ENCODE peak calls at places on chromosomes 11 and 22, in nine cellular contexts. One of them, this sample, is unnamed.

GRCh38 chr22:20552450-20552894 is 45.1 kb downstream of the MED15 start:
- DNase-seq in transverse colon: peak
- DNase-seq in A549: no peak
- DNase-seq in cardiac septum: peak
- DNase-seq in amygdala: peak
- DNase-seq in NCI-H1105: no peak
- DNase-seq in NCI-H1092: no peak
- DNase-seq in GM12864: no peak
- DNase-seq in effector memory CD4-positive, alpha-beta T cell: no peak
- DNase-seq in this sample: no peak

GRCh38 chr11:126716456-126717083 is 284.0 kb downstream of the KIRREL3 start:
- DNase-seq in transverse colon: peak
- DNase-seq in A549: peak
- DNase-seq in cardiac septum: peak
- DNase-seq in amygdala: peak
- DNase-seq in NCI-H1105: peak
- DNase-seq in NCI-H1092: peak
- DNase-seq in GM12864: no peak
- DNase-seq in effector memory CD4-positive, alpha-beta T cell: no peak
- DNase-seq in this sample: no peak

GRCh38 chr11:68040121-68040956 is 1.5 kb downstream of the TCIRG1 start:
- DNase-seq in transverse colon: peak
- DNase-seq in A549: peak
- DNase-seq in cardiac septum: peak
- DNase-seq in amygdala: no peak
- DNase-seq in NCI-H1105: no peak
- DNase-seq in NCI-H1092: no peak
- DNase-seq in GM12864: no peak
- DNase-seq in effector memory CD4-positive, alpha-beta T cell: no peak
- DNase-seq in this sample: peak

GRCh38 chr22:23775779-23776375 is 3.2 kb downstream of the MMP11 start:
- DNase-seq in transverse colon: no peak
- DNase-seq in A549: no peak
- DNase-seq in cardiac septum: no peak
- DNase-seq in amygdala: no peak
- DNase-seq in NCI-H1105: no peak
- DNase-seq in NCI-H1092: no peak
- DNase-seq in GM12864: no peak
- DNase-seq in effector memory CD4-positive, alpha-beta T cell: no peak
- DNase-seq in this sample: no peak

GRCh38 chr22:44024288-44024908 is at the start of gene PARVB:
- DNase-seq in transverse colon: peak
- DNase-seq in A549: no peak
- DNase-seq in cardiac septum: no peak
- DNase-seq in amygdala: no peak
- DNase-seq in NCI-H1105: no peak
- DNase-seq in NCI-H1092: no peak
- DNase-seq in GM12864: no peak
- DNase-seq in effector memory CD4-positive, alpha-beta T cell: no peak
- DNase-seq in this sample: no peak

GRCh38 chr11:111531687-111532364 is 8.7 kb upstream of the LAYN start:
- DNase-seq in transverse colon: no peak
- DNase-seq in A549: peak
- DNase-seq in cardiac septum: no peak
- DNase-seq in amygdala: no peak
- DNase-seq in NCI-H1105: no peak
- DNase-seq in NCI-H1092: no peak
- DNase-seq in GM12864: peak
- DNase-seq in effector memory CD4-positive, alpha-beta T cell: no peak
- DNase-seq in this sample: no peak

GRCh38 chr11:78365381-78365792 is 52.2 kb downstream of the GAB2 start:
- DNase-seq in transverse colon: no peak
- DNase-seq in A549: no peak
- DNase-seq in cardiac septum: no peak
- DNase-seq in amygdala: no peak
- DNase-seq in NCI-H1105: no peak
- DNase-seq in NCI-H1092: no peak
- DNase-seq in GM12864: no peak
- DNase-seq in effector memory CD4-positive, alpha-beta T cell: no peak
- DNase-seq in this sample: no peak

GRCh38 chr22:43945632-43946390 is 9.4 kb upstream of the SAMM50 start:
- DNase-seq in transverse colon: peak
- DNase-seq in A549: peak
- DNase-seq in cardiac septum: no peak
- DNase-seq in amygdala: peak
- DNase-seq in NCI-H1105: no peak
- DNase-seq in NCI-H1092: no peak
- DNase-seq in GM12864: no peak
- DNase-seq in effector memory CD4-positive, alpha-beta T cell: no peak
- DNase-seq in this sample: peak

GRCh38 chr11:1167751-1168231 is 10.0 kb downstream of the MUC5AC start:
- DNase-seq in transverse colon: no peak
- DNase-seq in A549: no peak
- DNase-seq in cardiac septum: no peak
- DNase-seq in amygdala: no peak
- DNase-seq in NCI-H1105: no peak
- DNase-seq in NCI-H1092: no peak
- DNase-seq in GM12864: no peak
- DNase-seq in effector memory CD4-positive, alpha-beta T cell: no peak
- DNase-seq in this sample: no peak

GRCh38 chr11:93249437-93250210 is 51.8 kb upstream of the SLC36A4 start:
- DNase-seq in transverse colon: no peak
- DNase-seq in A549: no peak
- DNase-seq in cardiac septum: no peak
- DNase-seq in amygdala: no peak
- DNase-seq in NCI-H1105: no peak
- DNase-seq in NCI-H1092: no peak
- DNase-seq in GM12864: no peak
- DNase-seq in effector memory CD4-positive, alpha-beta T cell: no peak
- DNase-seq in this sample: no peak

GRCh38 chr11:62713343-62713742 is 5.9 kb downstream of the GNG3 start:
- DNase-seq in transverse colon: peak
- DNase-seq in A549: peak
- DNase-seq in cardiac septum: no peak
- DNase-seq in amygdala: no peak
- DNase-seq in NCI-H1105: no peak
- DNase-seq in NCI-H1092: no peak
- DNase-seq in GM12864: no peak
- DNase-seq in effector memory CD4-positive, alpha-beta T cell: no peak
- DNase-seq in this sample: no peak

GRCh38 chr22:20000246-20001081 is 16.2 kb downstream of the ARVCF start:
- DNase-seq in transverse colon: no peak
- DNase-seq in A549: no peak
- DNase-seq in cardiac septum: no peak
- DNase-seq in amygdala: peak
- DNase-seq in NCI-H1105: no peak
- DNase-seq in NCI-H1092: no peak
- DNase-seq in GM12864: no peak
- DNase-seq in effector memory CD4-positive, alpha-beta T cell: no peak
- DNase-seq in this sample: no peak

GRCh38 chr11:102833731-102834130 is 9.7 kb downstream of the MMP3 start:
- DNase-seq in transverse colon: no peak
- DNase-seq in A549: no peak
- DNase-seq in cardiac septum: no peak
- DNase-seq in amygdala: no peak
- DNase-seq in NCI-H1105: no peak
- DNase-seq in NCI-H1092: no peak
- DNase-seq in GM12864: no peak
- DNase-seq in effector memory CD4-positive, alpha-beta T cell: no peak
- DNase-seq in this sample: no peak

GRCh38 chr11:76380161-76380976 is 563 bp downstream of the THAP12 start:
- DNase-seq in transverse colon: peak
- DNase-seq in A549: peak
- DNase-seq in cardiac septum: peak
- DNase-seq in amygdala: no peak
- DNase-seq in NCI-H1105: no peak
- DNase-seq in NCI-H1092: no peak
- DNase-seq in GM12864: no peak
- DNase-seq in effector memory CD4-positive, alpha-beta T cell: peak
- DNase-seq in this sample: peak

GRCh38 chr11:117473692-117474091 is 146.0 kb downstream of the CEP164 start:
- DNase-seq in transverse colon: no peak
- DNase-seq in A549: no peak
- DNase-seq in cardiac septum: no peak
- DNase-seq in amygdala: no peak
- DNase-seq in NCI-H1105: peak
- DNase-seq in NCI-H1092: peak
- DNase-seq in GM12864: no peak
- DNase-seq in effector memory CD4-positive, alpha-beta T cell: no peak
- DNase-seq in this sample: no peak

GRCh38 chr11:78037056-78037455 is 14.0 kb upstream of the KCTD14 start:
- DNase-seq in transverse colon: peak
- DNase-seq in A549: no peak
- DNase-seq in cardiac septum: no peak
- DNase-seq in amygdala: no peak
- DNase-seq in NCI-H1105: no peak
- DNase-seq in NCI-H1092: peak
- DNase-seq in GM12864: no peak
- DNase-seq in effector memory CD4-positive, alpha-beta T cell: no peak
- DNase-seq in this sample: no peak

GRCh38 chr22:30506507-30506968 is 1.0 kb upstream of the SEC14L4 start:
- DNase-seq in transverse colon: no peak
- DNase-seq in A549: no peak
- DNase-seq in cardiac septum: no peak
- DNase-seq in amygdala: no peak
- DNase-seq in NCI-H1105: no peak
- DNase-seq in NCI-H1092: no peak
- DNase-seq in GM12864: no peak
- DNase-seq in effector memory CD4-positive, alpha-beta T cell: no peak
- DNase-seq in this sample: no peak

GRCh38 chr11:2099523-2100316 is 39.5 kb downstream of the IGF2 start:
- DNase-seq in transverse colon: peak
- DNase-seq in A549: no peak
- DNase-seq in cardiac septum: peak
- DNase-seq in amygdala: no peak
- DNase-seq in NCI-H1105: peak
- DNase-seq in NCI-H1092: peak
- DNase-seq in GM12864: no peak
- DNase-seq in effector memory CD4-positive, alpha-beta T cell: no peak
- DNase-seq in this sample: no peak

GRCh38 chr11:119377961-119378667 is 3.4 kb downstream of the USP2 start:
- DNase-seq in transverse colon: no peak
- DNase-seq in A549: no peak
- DNase-seq in cardiac septum: no peak
- DNase-seq in amygdala: no peak
- DNase-seq in NCI-H1105: no peak
- DNase-seq in NCI-H1092: no peak
- DNase-seq in GM12864: no peak
- DNase-seq in effector memory CD4-positive, alpha-beta T cell: no peak
- DNase-seq in this sample: no peak

GRCh38 chr11:14449302-14449714 is 50.3 kb downstream of the COPB1 start:
- DNase-seq in transverse colon: no peak
- DNase-seq in A549: no peak
- DNase-seq in cardiac septum: no peak
- DNase-seq in amygdala: no peak
- DNase-seq in NCI-H1105: no peak
- DNase-seq in NCI-H1092: no peak
- DNase-seq in GM12864: no peak
- DNase-seq in effector memory CD4-positive, alpha-beta T cell: no peak
- DNase-seq in this sample: no peak

GRCh38 chr22:21457023-21457787 is 10.0 kb upstream of the TMEM191C start:
- DNase-seq in transverse colon: no peak
- DNase-seq in A549: peak
- DNase-seq in cardiac septum: no peak
- DNase-seq in amygdala: no peak
- DNase-seq in NCI-H1105: no peak
- DNase-seq in NCI-H1092: no peak
- DNase-seq in GM12864: no peak
- DNase-seq in effector memory CD4-positive, alpha-beta T cell: no peak
- DNase-seq in this sample: no peak

GRCh38 chr22:48428556-48429371 is 1398.9 kb downstream of the BRD1 start:
- DNase-seq in transverse colon: no peak
- DNase-seq in A549: no peak
- DNase-seq in cardiac septum: no peak
- DNase-seq in amygdala: no peak
- DNase-seq in NCI-H1105: no peak
- DNase-seq in NCI-H1092: no peak
- DNase-seq in GM12864: no peak
- DNase-seq in effector memory CD4-positive, alpha-beta T cell: no peak
- DNase-seq in this sample: no peak

GRCh38 chr11:44407211-44407996 is 97.5 kb upstream of the ALX4 start:
- DNase-seq in transverse colon: no peak
- DNase-seq in A549: no peak
- DNase-seq in cardiac septum: peak
- DNase-seq in amygdala: no peak
- DNase-seq in NCI-H1105: no peak
- DNase-seq in NCI-H1092: no peak
- DNase-seq in GM12864: no peak
- DNase-seq in effector memory CD4-positive, alpha-beta T cell: no peak
- DNase-seq in this sample: no peak

GRCh38 chr11:122691751-122692150 is 36.2 kb downstream of the UBASH3B start:
- DNase-seq in transverse colon: no peak
- DNase-seq in A549: no peak
- DNase-seq in cardiac septum: no peak
- DNase-seq in amygdala: no peak
- DNase-seq in NCI-H1105: no peak
- DNase-seq in NCI-H1092: no peak
- DNase-seq in GM12864: no peak
- DNase-seq in effector memory CD4-positive, alpha-beta T cell: no peak
- DNase-seq in this sample: no peak

GRCh38 chr11:79708319-79708928 is 267.6 kb upstream of the TENM4 start:
- DNase-seq in transverse colon: peak
- DNase-seq in A549: peak
- DNase-seq in cardiac septum: no peak
- DNase-seq in amygdala: no peak
- DNase-seq in NCI-H1105: peak
- DNase-seq in NCI-H1092: peak
- DNase-seq in GM12864: peak
- DNase-seq in effector memory CD4-positive, alpha-beta T cell: no peak
- DNase-seq in this sample: no peak

GRCh38 chr11:104897891-104898684 is at the start of gene CASP12:
- DNase-seq in transverse colon: no peak
- DNase-seq in A549: no peak
- DNase-seq in cardiac septum: no peak
- DNase-seq in amygdala: no peak
- DNase-seq in NCI-H1105: no peak
- DNase-seq in NCI-H1092: no peak
- DNase-seq in GM12864: peak
- DNase-seq in effector memory CD4-positive, alpha-beta T cell: no peak
- DNase-seq in this sample: no peak

GRCh38 chr11:117259417-117259816 is 26.9 kb downstream of the RNF214 start:
- DNase-seq in transverse colon: no peak
- DNase-seq in A549: no peak
- DNase-seq in cardiac septum: no peak
- DNase-seq in amygdala: no peak
- DNase-seq in NCI-H1105: no peak
- DNase-seq in NCI-H1092: no peak
- DNase-seq in GM12864: no peak
- DNase-seq in effector memory CD4-positive, alpha-beta T cell: no peak
- DNase-seq in this sample: no peak

GRCh38 chr22:48204296-48204695 is 1441.8 kb downstream of the TBC1D22A start:
- DNase-seq in transverse colon: no peak
- DNase-seq in A549: no peak
- DNase-seq in cardiac septum: no peak
- DNase-seq in amygdala: no peak
- DNase-seq in NCI-H1105: no peak
- DNase-seq in NCI-H1092: no peak
- DNase-seq in GM12864: no peak
- DNase-seq in effector memory CD4-positive, alpha-beta T cell: no peak
- DNase-seq in this sample: no peak

GRCh38 chr11:65089621-65090020 is 5.6 kb downstream of the ZFPL1 start:
- DNase-seq in transverse colon: no peak
- DNase-seq in A549: no peak
- DNase-seq in cardiac septum: no peak
- DNase-seq in amygdala: no peak
- DNase-seq in NCI-H1105: no peak
- DNase-seq in NCI-H1092: no peak
- DNase-seq in GM12864: no peak
- DNase-seq in effector memory CD4-positive, alpha-beta T cell: no peak
- DNase-seq in this sample: no peak

GRCh38 chr11:2832718-2833020 is 52.9 kb downstream of the CDKN1C start:
- DNase-seq in transverse colon: no peak
- DNase-seq in A549: no peak
- DNase-seq in cardiac septum: no peak
- DNase-seq in amygdala: no peak
- DNase-seq in NCI-H1105: no peak
- DNase-seq in NCI-H1092: no peak
- DNase-seq in GM12864: no peak
- DNase-seq in effector memory CD4-positive, alpha-beta T cell: no peak
- DNase-seq in this sample: no peak